ENCODE peak calls at places on chromosomes 4 and X, in eight cellular contexts. F, U, A, Z, R, B, O and W are unnamed samples.

GRCh38 chrX:102154900-102155805 is 624 bp downstream of the BEX5 start:
- DNase-seq in O (no peak), R (peak; percentile 14), Z (no peak), U (peak; percentile 48), B (no peak), A (peak; percentile 60), F (no peak), W (no peak)

GRCh38 chr4:145937990-145938611 is 522 bp downstream of the ZNF827 start:
- DNase-seq in O (no peak), B (no peak), U (peak; percentile 61), A (no peak), Z (no peak), R (no peak), F (peak; percentile 38), W (peak; percentile 53)

GRCh38 chrX:123835661-123836371 is 24.0 kb upstream of the XIAP start:
- DNase-seq in F (peak; percentile 83), B (no peak), O (no peak), A (no peak), U (no peak), R (peak; percentile 40), Z (peak; percentile 24), W (no peak)

GRCh38 chrX:134622056-134622812 is 36.0 kb downstream of the PLAC1 start:
- DNase-seq in A (no peak), B (no peak), O (peak; percentile 35), R (no peak), U (no peak), Z (peak; percentile 81), F (peak; percentile 86), W (peak; percentile 33)

GRCh38 chrX:32155044-32155638 is 1056.2 kb downstream of the DMD start:
- DNase-seq in B (no peak), R (no peak), A (no peak), Z (no peak), O (no peak), F (no peak), U (no peak), W (no peak)

GRCh38 chr4:39498724-39499014 is 28.6 kb downstream of the UGDH start:
- DNase-seq in B (no peak), Z (no peak), R (no peak), F (no peak), A (no peak), O (no peak), U (no peak), W (no peak)

GRCh38 chr4:22315643-22316042 is 200.2 kb downstream of the ADGRA3 start:
- DNase-seq in Z (no peak), B (no peak), A (no peak), R (no peak), U (no peak), O (no peak), F (peak; percentile 24), W (no peak)

GRCh38 chr4:157246959-157247358 is 26.4 kb downstream of the GRIA2 start:
- DNase-seq in B (no peak), O (no peak), R (no peak), A (no peak), F (no peak), U (no peak), Z (no peak), W (no peak)

GRCh38 chr4:39613093-39613656 is 25.5 kb downstream of the SMIM14 start:
- DNase-seq in B (no peak), O (no peak), R (no peak), U (no peak), Z (no peak), F (peak; percentile 38), A (no peak), W (peak; percentile 40)

GRCh38 chrX:147912093-147912801 is 528 bp downstream of the FMR1 start:
- DNase-seq in R (peak; percentile 9), A (peak; percentile 70), F (peak; percentile 31), O (no peak), Z (no peak), U (peak; percentile 55), B (peak; percentile 15), W (peak; percentile 15)

GRCh38 chr4:105708376-105709080 is at the start of the genes GSTCD and INTS12:
- DNase-seq in R (peak; percentile 87), O (peak; percentile 66), B (peak; percentile 90), U (peak; percentile 95), A (peak; percentile 96), Z (peak; percentile 89), F (peak; percentile 93), W (peak; percentile 83)
- TF ChIP-seq CTCF in R (no peak), O (no peak), B (no peak), U (no peak), A (no peak), Z (no peak), F (no peak), W (no peak)

GRCh38 chrX:71053217-71053621 is 14.9 kb downstream of the SNX12 start:
- DNase-seq in R (peak; percentile 61), B (no peak), A (no peak), Z (no peak), F (no peak), O (peak; percentile 68), U (no peak), W (peak; percentile 78)
- TF ChIP-seq CTCF in R (no peak), B (no peak), A (no peak), Z (no peak), F (no peak), O (no peak), U (no peak), W (no peak)

GRCh38 chr4:93710847-93711430 is 117.6 kb upstream of the ATOH1 start:
- DNase-seq in O (no peak), A (no peak), B (no peak), Z (no peak), F (no peak), U (peak; percentile 65), R (no peak), W (no peak)

DNA sequence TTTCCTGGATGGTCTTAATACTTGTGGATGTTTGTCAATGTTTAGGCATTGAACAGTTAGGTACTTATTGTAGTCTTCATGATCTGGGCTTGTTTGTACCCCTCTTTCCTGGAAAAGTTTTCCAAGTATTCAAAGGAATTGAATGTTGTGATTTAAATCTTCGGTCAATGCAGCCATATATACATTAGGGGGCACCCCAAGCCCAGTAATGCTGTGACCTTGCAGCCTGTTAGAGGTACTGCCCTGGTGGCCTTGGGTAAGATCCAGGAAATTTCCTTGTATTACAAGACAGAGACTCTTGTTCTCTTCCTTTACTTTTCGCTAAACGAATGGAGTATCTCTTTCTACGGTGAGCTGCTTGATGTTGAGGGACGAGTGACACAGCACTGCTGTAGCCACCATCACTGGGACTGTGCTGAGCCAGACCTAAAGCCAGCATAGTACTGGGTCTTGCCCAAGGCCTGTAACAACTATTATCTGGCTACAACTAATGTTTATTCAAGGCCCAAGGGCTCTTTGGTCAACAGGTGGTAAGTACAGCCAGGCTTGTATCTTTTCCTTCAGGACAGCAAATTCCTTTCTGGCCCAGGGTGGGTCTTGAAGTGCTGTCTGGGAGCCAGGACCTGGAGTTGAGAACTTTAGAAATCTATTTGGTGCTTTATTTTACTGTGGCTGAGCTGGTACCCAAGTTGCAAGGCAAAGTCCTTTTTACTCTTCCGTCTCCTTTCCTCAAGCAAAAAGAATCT is 118.3 kb upstream of the ATOH1 start:
- DNase-seq in O (peak; percentile 4), U (peak; percentile 72), A (no peak), R (peak; percentile 6), F (no peak), Z (no peak), B (no peak), W (no peak)
- TF ChIP-seq CTCF in O (peak; percentile 55), U (peak; percentile 78), A (no peak), R (no peak), F (no peak), Z (no peak), B (no peak), W (peak; percentile 56)

GRCh38 chrX:132948648-132949260 is 9.7 kb downstream of the HS6ST2 start:
- DNase-seq in O (no peak), Z (no peak), A (no peak), U (no peak), B (no peak), F (no peak), R (peak; percentile 22), W (no peak)
- TF ChIP-seq CTCF in O (peak; percentile 15), Z (no peak), A (no peak), U (no peak), B (no peak), F (peak; percentile 16), R (peak; percentile 50), W (no peak)

GRCh38 chr4:73487233-73487632 is 5.7 kb downstream of the AFM start:
- DNase-seq in A (no peak), F (no peak), B (no peak), R (no peak), U (no peak), O (no peak), Z (no peak), W (no peak)

GRCh38 chr4:73486497-73486896 is 5.0 kb downstream of the AFM start:
- DNase-seq in B (no peak), R (no peak), A (no peak), O (no peak), F (no peak), Z (no peak), U (no peak), W (no peak)

GRCh38 chr4:73485596-73485995 is 4.1 kb downstream of the AFM start:
- DNase-seq in Z (no peak), U (no peak), O (no peak), R (no peak), A (no peak), F (no peak), B (no peak), W (no peak)

GRCh38 chr4:73481356-73481755 is at the start of gene AFM:
- DNase-seq in U (no peak), B (no peak), R (no peak), O (no peak), F (no peak), Z (no peak), A (no peak), W (no peak)

DNA sequence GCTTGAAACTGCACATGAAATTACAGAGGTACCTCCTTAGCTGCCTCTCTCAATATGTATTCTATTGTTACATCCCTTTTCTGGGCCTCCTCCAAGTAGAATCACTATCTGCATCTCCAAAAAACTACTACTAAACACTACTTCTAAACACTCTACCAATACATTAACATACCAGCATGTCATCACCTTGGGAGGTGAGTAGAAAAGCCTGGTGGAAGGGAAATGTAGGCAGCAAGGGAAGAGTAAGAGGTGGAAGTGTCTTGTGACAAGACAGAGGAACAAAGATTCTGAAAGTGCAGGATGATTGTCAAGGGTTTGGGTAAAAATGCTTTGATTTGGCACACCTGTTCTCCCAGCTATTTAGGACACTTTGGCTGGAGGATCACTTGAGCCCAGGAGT is 3.5 kb downstream of the AFM start:
- DNase-seq in U (no peak), B (no peak), F (no peak), R (no peak), Z (no peak), O (no peak), A (no peak), W (no peak)
- TF ChIP-seq CTCF in U (no peak), B (no peak), F (no peak), R (no peak), Z (no peak), O (no peak), A (no peak), W (no peak)